ENCODE peak calls at places on chromosomes 2 and 18, in four cellular contexts. G, R, Z and V are unnamed samples.
A peak's percentile ranks its signal among the peaks of the same experiment; 100 is the strongest.

GRCh38 chr2:112811841-112812306 is 24.7 kb downstream of the IL1B start:
- DNase-seq in Z (no peak), R (peak; percentile 58), G (peak; percentile 74), V (no peak)

GRCh38 chr2:196718796-196719564 is 79.5 kb downstream of the CCDC150 start:
- DNase-seq in G (peak; percentile 95), Z (no peak), R (peak; percentile 11), V (no peak)

GRCh38 chr2:224937887-224938286 is 104.4 kb downstream of the DOCK10 start:
- DNase-seq in G (no peak), R (no peak), Z (no peak), V (no peak)

GRCh38 chr2:54586062-54586982 is 130.2 kb downstream of the SPTBN1 start:
- DNase-seq in G (peak; percentile 40), R (no peak), Z (no peak), V (no peak)

GRCh38 chr2:237980087-237980486 is 13.3 kb downstream of the UBE2F start:
- DNase-seq in R (no peak), G (no peak), Z (no peak), V (peak; percentile 23)

GRCh38 chr2:35933031-35933430 is 422.5 kb upstream of the CRIM1 start:
- DNase-seq in G (peak; percentile 9), R (no peak), Z (no peak), V (no peak)

GRCh38 chr2:43075906-43076585 is 150.4 kb downstream of the ZFP36L2 start:
- DNase-seq in Z (no peak), R (no peak), G (peak; percentile 89), V (no peak)

GRCh38 chr2:99032786-99033185 is 96.8 kb upstream of the CRACDL start:
- DNase-seq in Z (no peak), G (peak; percentile 6), R (no peak), V (no peak)

GRCh38 chr2:173589604-173590277 is 235.1 kb downstream of the CDCA7 start:
- DNase-seq in R (no peak), Z (no peak), G (no peak), V (no peak)

GRCh38 chr18:23134780-23135678 is at the start of gene CABLES1:
- DNase-seq in G (peak; percentile 76), R (peak; percentile 75), Z (no peak), V (no peak)

GRCh38 chr2:134900151-134900550 is 18.5 kb upstream of the CCNT2 start:
- DNase-seq in G (peak; percentile 39), Z (no peak), R (no peak), V (no peak)

GRCh38 chr2:207044380-207044779 is 105.1 kb downstream of the CPO start:
- DNase-seq in R (no peak), G (no peak), Z (no peak), V (no peak)

GRCh38 chr18:34261865-34262780 is 37.4 kb upstream of the NOL4 start:
- DNase-seq in Z (no peak), G (no peak), R (no peak), V (no peak)

GRCh38 chr18:2857491-2858063 is 10.8 kb downstream of the EMILIN2 start:
- DNase-seq in G (peak; percentile 95), Z (no peak), R (no peak), V (no peak)
- H3K27ac ChIP-seq in G (peak overlapping the region; percentile 87), Z (no peak overlapping the region), R (no peak overlapping the region), V (no peak overlapping the region)

GRCh38 chr18:63130176-63130575 is 189.4 kb downstream of the BCL2 start:
- DNase-seq in Z (no peak), G (no peak), R (no peak), V (no peak)

GRCh38 chr18:63131944-63132818 is 187.4 kb downstream of the BCL2 start:
- DNase-seq in G (no peak), R (no peak), Z (no peak), V (no peak)

GRCh38 chr18:63131106-63131943 is 188.2 kb downstream of the BCL2 start:
- DNase-seq in R (peak; percentile 35), G (peak; percentile 76), Z (no peak), V (no peak)

GRCh38 chr18:63126134-63127067 is 193.2 kb downstream of the BCL2 start:
- DNase-seq in Z (no peak), R (no peak), G (no peak), V (no peak)

DNA sequence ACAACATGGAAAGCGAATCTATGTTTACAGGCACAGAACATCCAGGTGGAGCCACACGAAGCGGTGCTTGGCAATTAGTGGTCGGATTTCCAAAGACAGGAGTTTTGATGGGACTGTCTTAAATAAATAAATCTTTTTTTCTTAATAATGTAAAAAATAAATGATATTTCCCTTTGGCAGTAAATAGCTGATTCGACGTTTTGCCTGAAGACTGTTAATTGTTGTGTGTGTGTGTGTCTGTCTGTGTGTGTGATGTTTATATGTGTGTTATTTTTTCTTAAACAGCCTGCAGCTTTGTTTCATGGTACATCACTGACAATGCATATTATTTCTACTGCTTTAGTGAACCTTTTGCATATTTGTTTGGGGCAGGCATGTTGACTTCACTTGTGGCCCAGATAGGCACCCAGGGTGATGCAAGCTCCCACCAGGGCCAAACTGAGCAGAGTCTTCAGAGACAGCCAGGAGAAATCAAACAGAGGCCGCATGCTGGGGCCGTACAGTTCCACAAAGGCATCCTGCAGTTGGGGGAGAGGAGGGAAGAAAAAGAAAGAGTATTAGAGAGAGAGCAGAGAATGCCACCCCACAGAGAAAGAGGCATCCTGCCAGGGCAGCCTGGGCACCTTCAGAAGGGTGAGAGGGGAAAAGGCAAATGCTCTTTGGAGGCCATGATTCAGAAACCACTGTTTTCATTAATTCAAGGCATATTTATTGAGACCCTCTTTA is 191.2 kb downstream of the BCL2 start:
- DNase-seq in R (no peak), G (no peak), Z (no peak), V (no peak)
- H3K27ac ChIP-seq in R (no peak overlapping the region), G (no peak overlapping the region), Z (no peak overlapping the region), V (no peak overlapping the region)

GRCh38 chr2:38521835-38522234 is 80.9 kb downstream of the HNRNPLL start:
- DNase-seq in R (no peak), G (no peak), Z (no peak), V (no peak)

GRCh38 chr2:38522754-38523349 is 79.9 kb downstream of the HNRNPLL start:
- DNase-seq in G (no peak), Z (no peak), R (no peak), V (no peak)

GRCh38 chr2:38526195-38526594 is 76.5 kb downstream of the HNRNPLL start:
- DNase-seq in Z (no peak), R (no peak), G (peak; percentile 39), V (no peak)

GRCh38 chr2:38523728-38524437 is 78.8 kb downstream of the HNRNPLL start:
- DNase-seq in G (no peak), R (peak; percentile 45), Z (no peak), V (no peak)

DNA sequence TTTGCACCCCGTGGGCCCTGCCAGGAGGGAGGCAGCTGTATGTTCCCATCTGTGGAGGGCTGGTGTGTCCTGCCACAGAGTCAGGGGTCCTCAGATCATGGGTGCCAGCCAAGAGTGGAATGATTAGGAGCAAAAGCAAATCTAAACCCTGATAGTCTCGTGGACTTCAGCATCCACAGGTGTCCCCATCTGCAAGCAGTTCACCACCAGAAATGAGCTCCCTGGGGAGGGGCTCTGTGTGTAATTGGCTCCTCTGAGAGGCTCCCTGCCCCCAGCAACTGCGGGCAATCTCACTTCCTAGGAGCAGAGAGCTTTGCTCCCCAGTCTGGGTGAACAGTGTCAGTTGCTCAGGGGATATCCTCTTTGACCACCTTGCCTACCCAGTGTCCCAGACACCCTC is 78.1 kb downstream of the HNRNPLL start:
- DNase-seq in R (no peak), Z (no peak), G (no peak), V (no peak)
- H3K27ac ChIP-seq in R (no peak overlapping the region), Z (no peak overlapping the region), G (no peak overlapping the region), V (no peak overlapping the region)

DNA sequence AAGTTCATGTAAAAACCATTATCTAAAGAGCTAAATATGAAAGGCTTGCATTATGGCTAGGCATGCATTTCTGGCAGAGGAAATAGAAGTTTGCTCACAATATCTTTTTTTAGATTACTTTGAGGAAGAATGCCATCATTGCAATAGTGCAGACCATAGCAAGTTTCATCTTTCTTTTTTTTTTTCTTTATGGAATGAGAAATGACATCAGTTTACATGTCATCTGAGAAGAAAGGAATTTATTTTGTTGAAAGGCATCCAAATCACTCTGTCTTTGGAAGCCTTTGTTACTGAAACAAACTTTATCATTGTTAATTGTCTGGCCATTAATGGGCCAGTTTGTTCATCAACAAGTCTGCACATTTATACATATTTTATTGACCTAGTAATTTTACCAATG is 74.6 kb upstream of the NCKAP5 start:
- DNase-seq in Z (no peak), G (peak; percentile 49), R (no peak), V (no peak)
- H3K27ac ChIP-seq in Z (no peak overlapping the region), G (no peak overlapping the region), R (no peak overlapping the region), V (peak overlapping the region; percentile 86)

GRCh38 chr2:156333951-156334495 is 1.5 kb upstream of the NR4A2 start:
- DNase-seq in R (peak; percentile 48), Z (no peak), G (peak; percentile 89), V (peak; percentile 78)
- H3K27ac ChIP-seq in R (no peak overlapping the region), Z (no peak overlapping the region), G (peak overlapping the region; percentile 99), V (peak overlapping the region; percentile 94)

DNA sequence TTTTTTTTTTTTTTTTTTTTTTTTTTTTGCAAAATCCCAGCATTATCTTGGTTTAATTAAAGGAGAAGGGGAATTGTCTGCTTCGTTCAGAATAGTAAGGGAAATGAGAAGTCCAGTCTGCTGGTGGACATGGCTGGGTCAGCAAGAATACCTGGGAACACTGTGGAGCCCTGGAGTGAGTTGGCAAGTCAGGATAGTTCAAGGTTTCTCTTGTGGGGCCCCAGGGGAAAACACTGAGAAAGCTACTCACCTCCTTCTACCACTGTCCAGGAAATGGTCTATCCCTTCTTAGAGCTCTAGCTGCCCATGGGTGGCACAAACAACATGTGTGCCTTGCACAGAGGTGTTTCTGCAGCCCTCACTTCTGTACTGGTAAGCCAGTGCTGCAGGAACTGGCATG is 169.1 kb upstream of the SIX2 start:
- DNase-seq in Z (no peak), R (no peak), G (peak; percentile 76), V (no peak)
- H3K27ac ChIP-seq in Z (no peak overlapping the region), R (no peak overlapping the region), G (peak overlapping the region; percentile 92), V (no peak overlapping the region)

GRCh38 chr2:42074661-42075060 is 26.8 kb downstream of the PKDCC start:
- DNase-seq in R (no peak), G (no peak), Z (no peak), V (no peak)

GRCh38 chr2:42071762-42072161 is 23.9 kb downstream of the PKDCC start:
- DNase-seq in R (no peak), G (no peak), Z (no peak), V (no peak)

GRCh38 chr2:42076357-42076921 is 28.6 kb downstream of the PKDCC start:
- DNase-seq in G (no peak), Z (no peak), R (no peak), V (no peak)

GRCh38 chr2:42072349-42073118 is 24.7 kb downstream of the PKDCC start:
- DNase-seq in Z (no peak), R (peak; percentile 69), G (no peak), V (no peak)

GRCh38 chr2:42073739-42074138 is 25.9 kb downstream of the PKDCC start:
- DNase-seq in Z (no peak), R (no peak), G (no peak), V (no peak)
- H3K27ac ChIP-seq in Z (no peak overlapping the region), R (no peak overlapping the region), G (no peak overlapping the region), V (no peak overlapping the region)

GRCh38 chr2:216211614-216212013 is 102.5 kb downstream of the XRCC5 start:
- DNase-seq in Z (no peak), G (no peak), R (no peak), V (no peak)
- H3K27ac ChIP-seq in Z (no peak overlapping the region), G (no peak overlapping the region), R (peak overlapping the region; percentile 82), V (peak overlapping the region; percentile 27)

GRCh38 chr2:74053959-74054715 is 69.4 kb downstream of the TET3 start:
- DNase-seq in G (no peak), R (no peak), Z (no peak), V (no peak)
- H3K27ac ChIP-seq in G (no peak overlapping the region), R (no peak overlapping the region), Z (no peak overlapping the region), V (no peak overlapping the region)